ENCODE peak calls at places on chromosomes 4 and X, in ten cellular contexts. One of them, this sample, is unnamed.

GRCh38 chrX:115978068-115978467 is 192.5 kb upstream of the AGTR2 start:
- DNase-seq in uterus: no peak
- DNase-seq in upper lobe of left lung: no peak
- DNase-seq in AG10803: no peak
- DNase-seq in A549: no peak
- DNase-seq in right lobe of liver: no peak
- DNase-seq in fibroblast of lung: peak
- DNase-seq in AG09309: no peak
- DNase-seq in fibroblast of pulmonary artery: no peak
- DNase-seq in brain microvascular endothelial cell: no peak
- DNase-seq in this sample: no peak

GRCh38 chrX:117985241-117985640 is 131.4 kb downstream of the KLHL13 start:
- DNase-seq in AG09309: no peak
- DNase-seq in brain microvascular endothelial cell: no peak
- DNase-seq in upper lobe of left lung: no peak
- DNase-seq in fibroblast of pulmonary artery: no peak
- DNase-seq in right lobe of liver: no peak
- DNase-seq in AG10803: no peak
- DNase-seq in fibroblast of lung: no peak
- DNase-seq in uterus: no peak
- DNase-seq in A549: peak
- DNase-seq in this sample: no peak

GRCh38 chr4:137694138-137694537 is 161.8 kb upstream of the PCDH18 start:
- DNase-seq in brain microvascular endothelial cell: no peak
- DNase-seq in A549: no peak
- DNase-seq in uterus: no peak
- DNase-seq in AG09309: no peak
- DNase-seq in AG10803: peak
- DNase-seq in fibroblast of pulmonary artery: peak
- DNase-seq in fibroblast of lung: peak
- DNase-seq in upper lobe of left lung: no peak
- DNase-seq in right lobe of liver: no peak
- DNase-seq in this sample: peak

GRCh38 chr4:144787365-144788263 is 141.7 kb downstream of the HHIP start:
- DNase-seq in fibroblast of lung: peak
- DNase-seq in uterus: no peak
- DNase-seq in fibroblast of pulmonary artery: peak
- DNase-seq in upper lobe of left lung: no peak
- DNase-seq in right lobe of liver: no peak
- DNase-seq in brain microvascular endothelial cell: peak
- DNase-seq in AG10803: peak
- DNase-seq in AG09309: peak
- DNase-seq in A549: peak
- DNase-seq in this sample: peak

GRCh38 chr4:141713771-141714445 is 77.5 kb downstream of the IL15 start:
- DNase-seq in AG10803: peak
- DNase-seq in upper lobe of left lung: no peak
- DNase-seq in right lobe of liver: no peak
- DNase-seq in fibroblast of lung: peak
- DNase-seq in A549: peak
- DNase-seq in fibroblast of pulmonary artery: peak
- DNase-seq in AG09309: peak
- DNase-seq in brain microvascular endothelial cell: peak
- DNase-seq in uterus: no peak
- DNase-seq in this sample: peak

GRCh38 chrX:1600406-1601050 is 9.1 kb downstream of the AKAP17A start:
- DNase-seq in AG09309: no peak
- DNase-seq in fibroblast of pulmonary artery: no peak
- DNase-seq in A549: no peak
- DNase-seq in brain microvascular endothelial cell: no peak
- DNase-seq in fibroblast of lung: no peak
- DNase-seq in uterus: no peak
- DNase-seq in right lobe of liver: no peak
- DNase-seq in upper lobe of left lung: no peak
- DNase-seq in AG10803: no peak
- DNase-seq in this sample: no peak

GRCh38 chr4:30959781-30960485 is 239.8 kb downstream of the PCDH7 start:
- DNase-seq in AG09309: no peak
- DNase-seq in brain microvascular endothelial cell: no peak
- DNase-seq in upper lobe of left lung: no peak
- DNase-seq in AG10803: no peak
- DNase-seq in fibroblast of pulmonary artery: no peak
- DNase-seq in A549: no peak
- DNase-seq in fibroblast of lung: no peak
- DNase-seq in uterus: no peak
- DNase-seq in right lobe of liver: no peak
- DNase-seq in this sample: no peak

GRCh38 chr4:105895609-105896460 is 564 bp downstream of the NPNT start:
- DNase-seq in fibroblast of lung: peak
- DNase-seq in right lobe of liver: peak
- DNase-seq in fibroblast of pulmonary artery: no peak
- DNase-seq in AG09309: no peak
- DNase-seq in upper lobe of left lung: peak
- DNase-seq in A549: no peak
- DNase-seq in uterus: peak
- DNase-seq in brain microvascular endothelial cell: no peak
- DNase-seq in AG10803: no peak
- DNase-seq in this sample: peak

GRCh38 chr4:180057891-180058643 is 2185.1 kb upstream of the TENM3 start:
- DNase-seq in A549: peak
- DNase-seq in fibroblast of lung: peak
- DNase-seq in uterus: no peak
- DNase-seq in right lobe of liver: peak
- DNase-seq in AG10803: no peak
- DNase-seq in brain microvascular endothelial cell: no peak
- DNase-seq in fibroblast of pulmonary artery: peak
- DNase-seq in upper lobe of left lung: peak
- DNase-seq in AG09309: no peak
- DNase-seq in this sample: peak

GRCh38 chr4:1746265-1746691 is 25.0 kb downstream of the TACC3 start:
- DNase-seq in right lobe of liver: peak
- DNase-seq in A549: peak
- DNase-seq in brain microvascular endothelial cell: peak
- DNase-seq in fibroblast of lung: peak
- DNase-seq in uterus: peak
- DNase-seq in upper lobe of left lung: peak
- DNase-seq in AG09309: no peak
- DNase-seq in AG10803: peak
- DNase-seq in fibroblast of pulmonary artery: peak
- DNase-seq in this sample: peak

GRCh38 chr4:83320548-83320947 is 14.1 kb downstream of the HPSE start:
- DNase-seq in AG10803: peak
- DNase-seq in uterus: no peak
- DNase-seq in fibroblast of lung: peak
- DNase-seq in AG09309: no peak
- DNase-seq in brain microvascular endothelial cell: peak
- DNase-seq in right lobe of liver: peak
- DNase-seq in A549: no peak
- DNase-seq in fibroblast of pulmonary artery: peak
- DNase-seq in upper lobe of left lung: peak
- DNase-seq in this sample: no peak

GRCh38 chr4:89438102-89438831 is 130.7 kb upstream of the GPRIN3 start:
- DNase-seq in brain microvascular endothelial cell: peak
- DNase-seq in upper lobe of left lung: peak
- DNase-seq in AG10803: peak
- DNase-seq in right lobe of liver: no peak
- DNase-seq in uterus: no peak
- DNase-seq in A549: peak
- DNase-seq in AG09309: peak
- DNase-seq in fibroblast of lung: no peak
- DNase-seq in fibroblast of pulmonary artery: peak
- DNase-seq in this sample: no peak

GRCh38 chrX:121987163-121987562 is 939.8 kb downstream of the GLUD2 start:
- DNase-seq in uterus: no peak
- DNase-seq in brain microvascular endothelial cell: no peak
- DNase-seq in fibroblast of lung: peak
- DNase-seq in right lobe of liver: no peak
- DNase-seq in upper lobe of left lung: no peak
- DNase-seq in A549: no peak
- DNase-seq in fibroblast of pulmonary artery: peak
- DNase-seq in AG10803: peak
- DNase-seq in AG09309: peak
- DNase-seq in this sample: peak

GRCh38 chrX:135543924-135544323 is 23.5 kb downstream of the INTS6L start:
- DNase-seq in right lobe of liver: no peak
- DNase-seq in AG10803: no peak
- DNase-seq in A549: peak
- DNase-seq in uterus: no peak
- DNase-seq in AG09309: no peak
- DNase-seq in fibroblast of pulmonary artery: no peak
- DNase-seq in fibroblast of lung: no peak
- DNase-seq in brain microvascular endothelial cell: no peak
- DNase-seq in upper lobe of left lung: no peak
- DNase-seq in this sample: no peak

GRCh38 chrX:113514906-113515305 is 674.3 kb upstream of the AMOT start:
- DNase-seq in right lobe of liver: no peak
- DNase-seq in AG09309: no peak
- DNase-seq in AG10803: no peak
- DNase-seq in A549: no peak
- DNase-seq in fibroblast of pulmonary artery: no peak
- DNase-seq in upper lobe of left lung: no peak
- DNase-seq in fibroblast of lung: no peak
- DNase-seq in uterus: no peak
- DNase-seq in brain microvascular endothelial cell: no peak
- DNase-seq in this sample: no peak

GRCh38 chr4:79297029-79297428 is 28.8 kb downstream of the NAA11 start:
- DNase-seq in uterus: no peak
- DNase-seq in right lobe of liver: no peak
- DNase-seq in fibroblast of lung: no peak
- DNase-seq in fibroblast of pulmonary artery: no peak
- DNase-seq in AG09309: no peak
- DNase-seq in AG10803: no peak
- DNase-seq in brain microvascular endothelial cell: no peak
- DNase-seq in A549: no peak
- DNase-seq in upper lobe of left lung: no peak
- DNase-seq in this sample: no peak

GRCh38 chr4:56289934-56290333 is 97.4 kb downstream of the AASDH start:
- DNase-seq in AG10803: no peak
- DNase-seq in fibroblast of lung: peak
- DNase-seq in AG09309: no peak
- DNase-seq in A549: no peak
- DNase-seq in brain microvascular endothelial cell: no peak
- DNase-seq in right lobe of liver: no peak
- DNase-seq in uterus: no peak
- DNase-seq in upper lobe of left lung: no peak
- DNase-seq in fibroblast of pulmonary artery: peak
- DNase-seq in this sample: peak
- H3K4me3 ChIP-seq in AG10803: no peak
- H3K4me3 ChIP-seq in fibroblast of lung: no peak
- H3K4me3 ChIP-seq in AG09309: no peak
- H3K4me3 ChIP-seq in A549: no peak
- H3K4me3 ChIP-seq in brain microvascular endothelial cell: no peak
- H3K4me3 ChIP-seq in right lobe of liver: no peak
- H3K4me3 ChIP-seq in uterus: no peak
- H3K4me3 ChIP-seq in upper lobe of left lung: no peak
- H3K4me3 ChIP-seq in fibroblast of pulmonary artery: peak
- H3K4me3 ChIP-seq in this sample: no peak

GRCh38 chr4:182642831-182643230 is 274.4 kb downstream of the DCTD start:
- DNase-seq in upper lobe of left lung: no peak
- DNase-seq in uterus: no peak
- DNase-seq in right lobe of liver: no peak
- DNase-seq in fibroblast of lung: peak
- DNase-seq in fibroblast of pulmonary artery: peak
- DNase-seq in A549: peak
- DNase-seq in AG09309: no peak
- DNase-seq in brain microvascular endothelial cell: peak
- DNase-seq in AG10803: peak
- DNase-seq in this sample: peak
- TF ChIP-seq CTCF in upper lobe of left lung: no peak
- TF ChIP-seq CTCF in uterus: no peak
- TF ChIP-seq CTCF in right lobe of liver: no peak
- TF ChIP-seq CTCF in fibroblast of lung: no peak
- TF ChIP-seq CTCF in fibroblast of pulmonary artery: peak
- TF ChIP-seq CTCF in A549: no peak
- TF ChIP-seq CTCF in AG09309: no peak
- TF ChIP-seq CTCF in brain microvascular endothelial cell: peak
- TF ChIP-seq CTCF in AG10803: peak
- TF ChIP-seq CTCF in this sample: peak

DNA sequence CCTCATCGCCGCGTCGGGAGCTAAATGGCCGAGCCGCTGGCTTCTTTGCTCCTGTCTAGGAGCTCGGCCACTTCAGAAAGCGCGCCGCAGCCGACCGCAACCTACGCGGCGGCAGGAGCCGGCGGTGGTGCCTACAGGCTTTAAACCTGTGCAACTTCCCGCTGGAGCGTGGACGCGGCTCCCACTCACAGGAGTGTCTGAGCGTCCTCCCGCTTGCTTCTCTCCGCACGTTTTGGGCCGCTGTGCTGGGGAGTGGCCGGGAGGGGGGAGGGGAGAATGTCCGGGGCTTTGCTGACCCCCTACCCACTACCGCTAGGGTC is 1.0 kb downstream of the NHSL2 start:
- DNase-seq in right lobe of liver: peak
- DNase-seq in fibroblast of lung: peak
- DNase-seq in fibroblast of pulmonary artery: no peak
- DNase-seq in AG09309: no peak
- DNase-seq in AG10803: no peak
- DNase-seq in brain microvascular endothelial cell: no peak
- DNase-seq in upper lobe of left lung: no peak
- DNase-seq in uterus: peak
- DNase-seq in A549: no peak
- DNase-seq in this sample: no peak
- H3K4me3 ChIP-seq in right lobe of liver: peak
- H3K4me3 ChIP-seq in fibroblast of lung: peak
- H3K4me3 ChIP-seq in fibroblast of pulmonary artery: peak
- H3K4me3 ChIP-seq in AG09309: peak
- H3K4me3 ChIP-seq in AG10803: peak
- H3K4me3 ChIP-seq in brain microvascular endothelial cell: peak
- H3K4me3 ChIP-seq in upper lobe of left lung: peak
- H3K4me3 ChIP-seq in uterus: peak
- H3K4me3 ChIP-seq in A549: peak
- H3K4me3 ChIP-seq in this sample: peak

GRCh38 chr4:103994059-103994458 is 274.3 kb upstream of the TACR3 start:
- DNase-seq in AG10803: no peak
- DNase-seq in AG09309: no peak
- DNase-seq in upper lobe of left lung: no peak
- DNase-seq in brain microvascular endothelial cell: no peak
- DNase-seq in fibroblast of lung: no peak
- DNase-seq in right lobe of liver: no peak
- DNase-seq in uterus: no peak
- DNase-seq in A549: peak
- DNase-seq in fibroblast of pulmonary artery: no peak
- DNase-seq in this sample: peak

GRCh38 chr4:103998752-103999151 is 279.0 kb upstream of the TACR3 start:
- DNase-seq in upper lobe of left lung: no peak
- DNase-seq in right lobe of liver: no peak
- DNase-seq in AG09309: no peak
- DNase-seq in fibroblast of lung: no peak
- DNase-seq in AG10803: no peak
- DNase-seq in fibroblast of pulmonary artery: no peak
- DNase-seq in A549: no peak
- DNase-seq in uterus: no peak
- DNase-seq in brain microvascular endothelial cell: no peak
- DNase-seq in this sample: no peak

GRCh38 chr4:103996637-103997036 is 276.9 kb upstream of the TACR3 start:
- DNase-seq in AG09309: no peak
- DNase-seq in right lobe of liver: no peak
- DNase-seq in upper lobe of left lung: peak
- DNase-seq in fibroblast of lung: peak
- DNase-seq in AG10803: peak
- DNase-seq in brain microvascular endothelial cell: peak
- DNase-seq in uterus: no peak
- DNase-seq in fibroblast of pulmonary artery: peak
- DNase-seq in A549: peak
- DNase-seq in this sample: peak

GRCh38 chr4:103996059-103996458 is 276.3 kb upstream of the TACR3 start:
- DNase-seq in fibroblast of pulmonary artery: peak
- DNase-seq in AG10803: no peak
- DNase-seq in brain microvascular endothelial cell: no peak
- DNase-seq in uterus: no peak
- DNase-seq in fibroblast of lung: peak
- DNase-seq in right lobe of liver: no peak
- DNase-seq in upper lobe of left lung: no peak
- DNase-seq in AG09309: no peak
- DNase-seq in A549: peak
- DNase-seq in this sample: peak
- TF ChIP-seq CTCF in fibroblast of pulmonary artery: no peak
- TF ChIP-seq CTCF in AG10803: no peak
- TF ChIP-seq CTCF in brain microvascular endothelial cell: no peak
- TF ChIP-seq CTCF in uterus: no peak
- TF ChIP-seq CTCF in fibroblast of lung: no peak
- TF ChIP-seq CTCF in right lobe of liver: no peak
- TF ChIP-seq CTCF in upper lobe of left lung: no peak
- TF ChIP-seq CTCF in AG09309: no peak
- TF ChIP-seq CTCF in A549: peak
- TF ChIP-seq CTCF in this sample: peak

This sample was measured in astrocyte of the spinal cord.